ENCODE peak calls at places on chromosomes 11 and 22, in seven cellular contexts. C, I, T, U, B, P and G are unnamed samples. For H3K27me3, the result is how much of the 10 kb centered on the place peaks cover.

GRCh38 chr22:47628477-47629272 is 866.2 kb downstream of the TBC1D22A start:
- DNase-seq in C (no peak), I (no peak), T (no peak), U (no peak), B (no peak), P (no peak), G (no peak)

GRCh38 chr11:30333405-30333804 is 10.5 kb downstream of the ARL14EP start:
- DNase-seq in C (peak), I (peak), T (no peak), U (no peak), B (no peak), P (peak), G (no peak)

GRCh38 chr22:27839261-27839660 is 37.7 kb upstream of the MN1 start:
- DNase-seq in C (no peak), I (no peak), T (no peak), U (no peak), B (no peak), P (no peak), G (no peak)

GRCh38 chr11:120523196-120523595 is 11.6 kb downstream of the GRIK4 start:
- DNase-seq in C (no peak), I (no peak), T (no peak), U (no peak), B (peak), P (no peak), G (no peak)

GRCh38 chr11:65340226-65340625 is 6.6 kb downstream of the DPF2 start:
- DNase-seq in C (no peak), I (no peak), T (no peak), U (no peak), B (no peak), P (no peak), G (no peak)

GRCh38 chr11:14422814-14423182 is 63.8 kb upstream of the RRAS2 start:
- DNase-seq in C (peak), I (no peak), T (no peak), U (no peak), B (no peak), P (no peak), G (no peak)

GRCh38 chr22:28349114-28349513 is 330.5 kb downstream of the TTC28 start:
- DNase-seq in C (no peak), I (no peak), T (no peak), U (no peak), B (no peak), P (no peak), G (no peak)

GRCh38 chr22:24325105-24325757 is 54.6 kb downstream of the SPECC1L start:
- DNase-seq in C (peak), I (no peak), T (peak), U (no peak), B (no peak), P (peak), G (peak)

GRCh38 chr11:69114362-69114761 is 41.4 kb upstream of the SMIM38 start:
- DNase-seq in C (no peak), I (no peak), T (no peak), U (no peak), B (peak), P (no peak), G (no peak)

GRCh38 chr22:30695871-30696655 is 1.4 kb downstream of the OSBP2 start:
- DNase-seq in C (no peak), I (no peak), T (no peak), U (no peak), B (no peak), P (no peak), G (no peak)

GRCh38 chr22:41382098-41382578 is 396 bp downstream of the TEF start:
- DNase-seq in C (peak), I (no peak), T (no peak), U (peak), B (peak), P (peak), G (peak)

GRCh38 chr11:86183694-86184093 is 60.9 kb upstream of the EED start:
- DNase-seq in C (peak), I (no peak), T (no peak), U (no peak), B (no peak), P (peak), G (no peak)

DNA sequence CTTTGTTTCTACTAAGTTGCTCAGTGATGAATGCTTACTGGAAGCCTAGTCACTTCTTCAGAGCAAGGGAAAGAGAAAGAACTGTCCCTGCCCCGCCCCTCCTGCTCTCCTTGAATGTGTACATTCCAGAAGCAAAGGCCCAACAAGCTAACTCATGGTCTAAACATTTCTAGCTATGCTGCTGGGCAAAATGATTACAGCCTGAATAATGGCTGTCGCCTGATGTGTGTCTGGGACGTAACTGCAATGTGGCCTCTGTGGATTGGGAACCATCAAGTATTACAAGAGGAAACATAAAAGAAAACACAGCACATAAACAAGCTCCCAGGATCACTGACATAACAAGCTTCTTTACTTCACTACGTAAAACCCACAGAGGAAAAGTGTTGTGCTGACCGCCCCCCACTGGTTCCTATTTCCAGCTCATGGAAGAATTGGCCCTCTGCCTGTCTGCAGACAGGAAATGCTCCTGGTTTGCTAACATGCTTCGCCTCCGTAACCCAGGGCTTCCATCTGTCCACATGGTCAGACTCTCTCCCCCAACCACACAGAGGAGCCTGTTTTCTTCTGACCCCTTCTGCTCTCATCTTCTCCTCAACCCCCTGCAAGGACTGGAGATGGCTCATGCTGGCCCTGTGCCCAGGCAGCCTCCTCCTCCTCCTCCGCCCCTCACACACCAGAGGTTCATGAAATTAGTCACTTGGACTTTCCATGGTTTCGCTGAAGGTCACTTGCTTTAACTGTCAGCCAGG is 187.2 kb downstream of the MAML2 start:
- DNase-seq in C (peak), I (no peak), T (peak), U (peak), B (peak), P (peak), G (no peak)
- H3K4me3 ChIP-seq in C (peak), I (no peak), T (peak), U (no peak), B (no peak), P (no peak), G (no peak)

DNA sequence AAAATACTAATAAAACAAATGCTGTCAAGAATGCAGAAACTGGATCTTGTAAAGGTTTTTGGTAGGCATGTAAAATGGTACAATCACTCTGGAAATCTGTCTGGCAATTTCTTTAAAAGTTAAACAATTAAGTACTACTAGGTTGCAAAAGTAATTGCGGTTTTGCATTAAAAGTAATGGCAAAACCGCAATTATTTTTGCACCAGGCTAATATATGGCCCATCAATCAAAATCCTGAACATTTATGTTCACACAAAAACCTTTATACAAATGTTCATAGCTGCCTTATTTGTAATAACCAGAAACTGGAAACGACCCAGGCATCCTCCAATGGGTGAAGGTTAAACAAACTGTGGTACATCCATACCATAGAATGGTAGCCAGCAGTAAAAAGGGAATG is 24.6 kb upstream of the ZDHHC13 start:
- DNase-seq in C (no peak), I (no peak), T (no peak), U (no peak), B (no peak), P (no peak), G (no peak)
- H3K27ac ChIP-seq in C (no peak), I (no peak), T (no peak), U (no peak), B (no peak), P (no peak), G (no peak)

DNA sequence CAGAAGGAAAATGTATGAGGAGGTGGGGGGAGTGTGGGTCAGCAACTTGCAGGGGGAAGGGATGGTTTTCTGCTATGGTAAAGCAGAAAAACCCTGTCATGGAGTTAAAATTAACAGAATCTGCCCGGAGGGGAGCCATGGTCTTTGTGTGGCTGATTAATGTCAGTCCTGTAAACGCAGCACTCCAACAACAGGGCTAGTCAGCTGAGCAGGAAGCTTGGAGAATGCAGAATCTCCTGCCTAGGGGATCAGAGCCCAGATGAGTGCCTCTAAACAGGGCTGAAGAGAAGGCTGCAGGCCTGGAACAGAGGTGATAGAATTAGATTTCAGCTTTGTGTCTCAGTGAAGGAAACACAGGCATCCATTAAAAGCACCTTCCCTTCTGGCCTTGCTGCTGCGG is 140.9 kb upstream of the MTNR1B start:
- DNase-seq in C (no peak), I (no peak), T (no peak), U (no peak), B (no peak), P (no peak), G (no peak)
- H3K27me3 ChIP-seq in C (under half), I (under half), T (under half), U (under half), B (under half), P (under half), G (under half)

DNA sequence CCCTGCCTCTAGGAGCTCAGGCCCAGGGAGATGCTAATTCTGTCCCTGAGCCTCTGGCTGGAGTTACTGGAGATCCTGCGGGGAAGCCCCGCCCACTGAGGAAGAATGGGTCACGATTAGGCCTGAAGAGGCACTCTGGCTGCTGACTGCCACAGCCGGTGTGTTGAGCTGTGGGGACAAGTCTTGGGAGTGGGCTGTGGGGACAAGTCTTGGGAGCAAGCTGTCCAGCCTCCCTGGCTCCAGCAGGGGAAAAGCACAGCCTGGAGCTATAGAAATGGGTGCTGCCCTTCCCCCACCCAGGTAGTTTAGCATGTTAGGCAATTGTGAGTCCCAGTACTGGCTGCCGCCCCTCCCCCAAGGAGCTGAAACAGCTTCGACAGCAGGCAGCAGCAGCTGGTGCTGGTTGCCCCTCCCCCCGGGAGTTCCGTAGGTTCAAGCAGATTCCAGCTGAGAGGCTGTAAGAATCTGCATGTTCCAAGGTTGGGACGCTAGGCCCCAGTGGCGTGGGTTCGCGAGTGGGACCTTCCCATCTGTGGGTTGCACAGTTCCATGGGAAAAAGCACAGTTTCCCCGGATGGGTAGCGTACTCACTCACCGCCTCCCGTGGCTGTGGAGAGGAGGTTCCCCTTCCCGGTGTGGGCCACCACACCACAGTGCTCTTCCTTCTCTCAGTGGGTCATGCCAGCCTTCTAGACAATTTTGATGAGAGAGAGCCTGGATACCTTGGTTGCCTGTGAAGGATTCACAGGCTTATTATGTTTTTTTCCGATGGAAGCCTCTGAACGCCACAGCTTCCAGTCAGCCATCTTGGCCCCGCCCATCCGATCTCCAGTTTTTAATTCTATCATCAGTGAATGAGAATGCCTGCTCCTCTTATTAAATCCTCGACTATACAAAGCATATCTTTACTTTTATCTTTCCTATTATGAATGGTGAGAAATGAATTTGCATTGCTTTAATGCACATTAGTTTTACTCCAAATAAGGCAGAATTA is 61.5 kb downstream of the MSANTD4 start:
- DNase-seq in C (no peak), I (no peak), T (no peak), U (no peak), B (peak), P (no peak), G (no peak)
- H3K4me3 ChIP-seq in C (no peak), I (no peak), T (no peak), U (no peak), B (no peak), P (no peak), G (no peak)

GRCh38 chr11:23012930-23013329 is 152.7 kb upstream of the CCDC179 start:
- DNase-seq in C (no peak), I (no peak), T (no peak), U (no peak), B (no peak), P (no peak), G (no peak)

GRCh38 chr11:23006730-23007129 is 146.5 kb upstream of the CCDC179 start:
- DNase-seq in C (no peak), I (no peak), T (peak), U (no peak), B (no peak), P (no peak), G (no peak)

GRCh38 chr11:23013509-23013908 is 153.2 kb upstream of the CCDC179 start:
- DNase-seq in C (no peak), I (no peak), T (no peak), U (no peak), B (no peak), P (no peak), G (no peak)

DNA sequence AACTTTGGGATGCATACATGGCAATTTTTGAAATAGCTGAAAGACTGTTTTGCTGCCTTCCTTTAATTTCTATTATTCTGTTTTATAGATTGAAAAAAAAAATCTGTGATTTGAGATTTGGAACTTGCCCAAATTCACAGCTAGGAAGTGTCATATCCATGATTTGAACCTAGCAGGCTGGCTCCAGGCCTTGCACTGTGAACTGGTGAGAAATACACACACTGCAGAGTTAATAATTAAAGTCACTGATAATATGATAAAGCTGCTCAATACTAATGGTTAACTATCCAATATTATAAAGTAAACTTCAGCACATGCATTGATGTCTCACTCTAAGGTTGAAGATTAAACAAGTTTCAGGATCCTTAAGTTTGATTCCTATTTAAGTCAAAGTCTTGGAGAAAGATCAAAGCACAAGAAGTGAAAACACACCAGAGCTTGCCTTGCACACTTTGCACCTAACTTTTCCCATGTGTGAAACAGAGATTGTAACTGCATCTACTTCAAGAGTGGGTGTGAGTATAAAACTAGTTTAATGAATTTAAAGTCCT is 150.6 kb upstream of the CCDC179 start:
- DNase-seq in C (no peak), I (no peak), T (no peak), U (peak), B (no peak), P (no peak), G (no peak)
- H3K27ac ChIP-seq in C (no peak), I (no peak), T (no peak), U (no peak), B (no peak), P (no peak), G (no peak)

GRCh38 chr11:35511666-35512065 is 13.8 kb downstream of the PAMR1 start:
- DNase-seq in C (peak), I (no peak), T (no peak), U (no peak), B (no peak), P (peak), G (no peak)

GRCh38 chr11:35517481-35517880 is 7.9 kb downstream of the PAMR1 start:
- DNase-seq in C (no peak), I (no peak), T (no peak), U (no peak), B (no peak), P (no peak), G (no peak)

GRCh38 chr11:35516361-35516760 is 9.1 kb downstream of the PAMR1 start:
- DNase-seq in C (no peak), I (no peak), T (no peak), U (no peak), B (no peak), P (peak), G (no peak)

GRCh38 chr11:35515224-35515623 is 10.2 kb downstream of the PAMR1 start:
- DNase-seq in C (peak), I (no peak), T (peak), U (no peak), B (no peak), P (peak), G (no peak)

DNA sequence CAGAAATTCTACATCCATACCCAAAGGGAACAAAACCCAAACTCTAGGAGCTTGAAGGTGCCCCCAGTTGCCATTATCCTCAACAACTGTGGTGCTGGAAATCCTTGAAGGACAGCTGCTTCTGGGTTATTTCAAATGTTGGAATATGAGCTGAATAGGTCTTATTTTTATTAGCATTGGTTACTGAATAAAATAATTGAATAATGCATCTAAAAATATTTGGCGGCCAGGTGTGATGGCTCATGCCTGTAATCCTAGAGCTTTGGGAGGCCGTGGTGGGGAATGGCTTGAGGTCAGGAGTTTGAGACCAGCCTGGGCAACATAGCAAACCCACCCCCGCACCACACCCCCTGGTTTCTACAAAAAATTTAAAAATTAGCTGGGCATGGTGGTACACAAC is 10.9 kb downstream of the PAMR1 start:
- DNase-seq in C (no peak), I (no peak), T (no peak), U (no peak), B (no peak), P (no peak), G (no peak)
- H3K27me3 ChIP-seq in C (under half), I (under half), T (under half), U (under half), B (under half), P (under half), G (under half)

GRCh38 chr11:62879554-62879953 is 1.1 kb upstream of the SLC3A2 start:
- DNase-seq in C (peak), I (no peak), T (no peak), U (no peak), B (no peak), P (no peak), G (no peak)
- H3K4me3 ChIP-seq in C (peak), I (no peak), T (peak), U (no peak), B (no peak), P (no peak), G (no peak)

GRCh38 chr11:129224538-129224937 is 32.4 kb upstream of the ARHGAP32 start:
- DNase-seq in C (peak), I (no peak), T (no peak), U (no peak), B (no peak), P (no peak), G (no peak)

GRCh38 chr11:129223701-129224149 is 31.6 kb upstream of the ARHGAP32 start:
- DNase-seq in C (peak), I (no peak), T (no peak), U (no peak), B (no peak), P (peak), G (no peak)

GRCh38 chr11:129226207-129226798 is 34.2 kb upstream of the ARHGAP32 start:
- DNase-seq in C (no peak), I (no peak), T (no peak), U (no peak), B (no peak), P (no peak), G (no peak)

GRCh38 chr11:129223260-129223659 is 31.1 kb upstream of the ARHGAP32 start:
- DNase-seq in C (no peak), I (no peak), T (no peak), U (no peak), B (no peak), P (no peak), G (no peak)

DNA sequence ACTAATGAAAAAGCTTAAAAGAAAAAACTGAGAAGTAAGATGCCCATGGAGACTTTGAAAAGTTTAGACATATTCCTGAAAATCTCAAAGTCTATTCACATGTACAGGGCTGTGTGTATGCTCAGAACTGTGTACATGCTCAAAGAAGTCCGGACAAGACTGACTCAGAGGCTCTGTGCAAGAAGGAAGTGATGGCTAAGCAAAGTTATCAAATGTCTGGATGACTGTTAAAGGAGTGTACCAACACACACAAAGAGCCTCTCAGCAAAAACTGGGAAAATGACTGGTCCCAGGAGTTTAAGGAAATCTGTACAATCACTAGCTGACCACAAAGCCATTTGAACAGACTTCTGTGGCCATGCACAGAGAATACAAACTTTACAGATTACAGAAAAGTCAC is 33.1 kb upstream of the ARHGAP32 start:
- DNase-seq in C (peak), I (no peak), T (peak), U (no peak), B (no peak), P (peak), G (no peak)
- H3K27ac ChIP-seq in C (peak), I (no peak), T (no peak), U (no peak), B (no peak), P (peak), G (no peak)

DNA sequence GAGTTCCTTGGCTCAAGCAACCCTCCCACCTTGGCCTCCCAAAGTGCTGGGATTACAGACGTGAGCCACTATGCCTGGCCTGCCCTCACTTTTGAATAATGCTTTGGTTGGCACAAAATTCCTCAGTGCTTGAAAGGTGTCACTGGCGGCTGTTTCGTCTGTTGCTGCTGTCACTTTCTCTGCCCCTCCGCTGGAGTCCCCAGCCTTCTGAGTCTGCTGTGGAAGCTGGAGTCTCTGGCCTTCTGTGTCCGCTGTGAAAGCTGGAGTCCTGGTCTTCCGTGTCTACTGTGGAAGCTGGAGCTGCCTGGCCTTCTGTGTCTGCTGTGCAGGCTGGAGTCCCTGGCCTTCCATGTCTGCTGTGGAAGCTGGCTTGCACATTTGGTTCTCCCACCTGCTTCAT is 4.9 kb upstream of the KRTAP5-1 start:
- DNase-seq in C (no peak), I (no peak), T (no peak), U (no peak), B (no peak), P (no peak), G (no peak)
- H3K27me3 ChIP-seq in C (half or more), I (under half), T (under half), U (under half), B (under half), P (under half), G (under half)